ENCODE peak calls at places on chromosome 22, in ten cellular contexts. J is left colon; Y is NCI-H2081; S is CD4-positive, alpha-beta T cell; P is activated CD4-positive, alpha-beta T cell treated with anti-CD3 and anti-CD28 coated beads for 4 hours; B is activated CD8-positive, alpha-beta memory T cell treated with anti-CD3 and anti-CD28 coated beads, Interleukin-2, amount 50 U/mL, for 48 hours; G is AG09319; K is kidney epithelial cell; X is activated B cell treated with CpG ODN at 0.5 μM for 24 hours; I is HS-27A. N is an unnamed sample.

GRCh38 chr22:38180841-38181452 is 683 bp downstream of the PLA2G6 start:
- DNase-seq in J (peak), Y (no peak), S (no peak), P (peak), B (peak), G (no peak), K (no peak), X (no peak), I (no peak), N (peak)

GRCh38 chr22:48618326-48618725 is 1209.3 kb downstream of the BRD1 start:
- DNase-seq in J (no peak), Y (no peak), S (no peak), P (no peak), B (no peak), G (no peak), K (no peak), X (no peak), I (no peak), N (no peak)

GRCh38 chr22:48574776-48575566 is 1252.7 kb downstream of the BRD1 start:
- DNase-seq in J (peak), Y (peak), S (no peak), P (no peak), B (peak), G (no peak), K (no peak), X (no peak), I (no peak), N (peak)

GRCh38 chr22:26558246-26558895 is 31.6 kb downstream of the TPST2 start:
- DNase-seq in J (no peak), Y (peak), S (no peak), P (no peak), B (no peak), G (no peak), K (no peak), X (no peak), I (no peak), N (no peak)

GRCh38 chr22:28906312-28906711 is 22.9 kb downstream of the ZNRF3 start:
- DNase-seq in J (no peak), Y (no peak), S (no peak), P (no peak), B (no peak), G (no peak), K (no peak), X (no peak), I (no peak), N (no peak)

GRCh38 chr22:44523981-44524759 is 26.1 kb upstream of the RTL6 start:
- DNase-seq in J (peak), Y (no peak), S (no peak), P (no peak), B (peak), G (peak), K (peak), X (no peak), I (peak), N (peak)

GRCh38 chr22:46031965-46032851 is 55.2 kb upstream of the WNT7B start:
- DNase-seq in J (no peak), Y (no peak), S (no peak), P (no peak), B (peak), G (no peak), K (no peak), X (no peak), I (no peak), N (no peak)

GRCh38 chr22:36107436-36107835 is 53.1 kb downstream of the APOL3 start:
- DNase-seq in J (no peak), Y (no peak), S (no peak), P (no peak), B (no peak), G (no peak), K (no peak), X (no peak), I (no peak), N (no peak)

GRCh38 chr22:32561756-32562155 is 87.1 kb downstream of the FBXO7 start:
- DNase-seq in J (no peak), Y (no peak), S (no peak), P (no peak), B (no peak), G (no peak), K (no peak), X (no peak), I (no peak), N (no peak)

GRCh38 chr22:26666035-26666338 is 8.6 kb downstream of the MIAT start:
- DNase-seq in J (no peak), Y (no peak), S (no peak), P (no peak), B (no peak), G (no peak), K (no peak), X (no peak), I (no peak), N (no peak)

GRCh38 chr22:46078241-46079092 is 71.9 kb upstream of the PPARA start:
- DNase-seq in J (no peak), Y (peak), S (peak), P (no peak), B (no peak), G (peak), K (no peak), X (no peak), I (peak), N (peak)

GRCh38 chr22:39287076-39287743 is 32.2 kb downstream of the RPL3 start:
- DNase-seq in J (no peak), Y (no peak), S (no peak), P (no peak), B (no peak), G (no peak), K (no peak), X (no peak), I (no peak), N (no peak)

GRCh38 chr22:40797427-40797826 is 21.7 kb downstream of the SLC25A17 start:
- DNase-seq in J (no peak), Y (no peak), S (no peak), P (no peak), B (no peak), G (no peak), K (no peak), X (no peak), I (no peak), N (no peak)

GRCh38 chr22:47301820-47302475 is 539.5 kb downstream of the TBC1D22A start:
- DNase-seq in J (no peak), Y (no peak), S (no peak), P (no peak), B (no peak), G (no peak), K (no peak), X (no peak), I (no peak), N (no peak)

GRCh38 chr22:30705710-30706651 is 11.3 kb downstream of the OSBP2 start:
- DNase-seq in J (no peak), Y (peak), S (no peak), P (no peak), B (no peak), G (peak), K (no peak), X (no peak), I (peak), N (peak)

GRCh38 chr22:24060375-24060788 is 49.3 kb downstream of the CABIN1 start:
- DNase-seq in J (no peak), Y (no peak), S (no peak), P (no peak), B (no peak), G (peak), K (peak), X (no peak), I (peak), N (peak)

GRCh38 chr22:28172948-28173360 is 253.9 kb upstream of the PITPNB start:
- DNase-seq in J (no peak), Y (peak), S (no peak), P (no peak), B (no peak), G (no peak), K (no peak), X (no peak), I (no peak), N (peak)

GRCh38 chr22:49820984-49821383 is 6.7 kb downstream of the BRD1 start:
- DNase-seq in J (no peak), Y (no peak), S (no peak), P (no peak), B (no peak), G (no peak), K (no peak), X (no peak), I (no peak), N (no peak)

GRCh38 chr22:31093956-31094622 is 13.0 kb downstream of the SMTN start:
- DNase-seq in J (no peak), Y (no peak), S (no peak), P (no peak), B (no peak), G (no peak), K (no peak), X (no peak), I (no peak), N (no peak)

GRCh38 chr22:37282385-37282677 is at the start of gene CYTH4:
- DNase-seq in J (peak), Y (no peak), S (peak), P (peak), B (peak), G (no peak), K (no peak), X (peak), I (no peak), N (no peak)

GRCh38 chr22:19591568-19591967 is 67.4 kb upstream of the CLDN5 start:
- DNase-seq in J (no peak), Y (no peak), S (no peak), P (no peak), B (no peak), G (no peak), K (no peak), X (no peak), I (no peak), N (no peak)

GRCh38 chr22:24950272-24950902 is 2.1 kb upstream of the KIAA1671 start:
- DNase-seq in J (no peak), Y (peak), S (no peak), P (no peak), B (no peak), G (no peak), K (no peak), X (no peak), I (no peak), N (no peak)

GRCh38 chr22:46110215-46110614 is 40.1 kb upstream of the PPARA start:
- DNase-seq in J (no peak), Y (no peak), S (no peak), P (no peak), B (no peak), G (no peak), K (no peak), X (no peak), I (no peak), N (no peak)

GRCh38 chr22:29093980-29094379 is 21.1 kb downstream of the KREMEN1 start:
- DNase-seq in J (no peak), Y (peak), S (no peak), P (no peak), B (no peak), G (no peak), K (no peak), X (no peak), I (no peak), N (peak)

GRCh38 chr22:50012201-50013181 is at the start of gene IL17REL:
- DNase-seq in J (peak), Y (no peak), S (no peak), P (no peak), B (no peak), G (no peak), K (no peak), X (no peak), I (no peak), N (peak)

GRCh38 chr22:42662114-42663021 is 13.2 kb upstream of the CYB5R3 start:
- DNase-seq in J (peak), Y (peak), S (peak), P (peak), B (peak), G (no peak), K (no peak), X (peak), I (no peak), N (peak)

GRCh38 chr22:20101638-20102037 is 14.3 kb upstream of the RANBP1 start:
- DNase-seq in J (no peak), Y (no peak), S (no peak), P (no peak), B (no peak), G (no peak), K (no peak), X (no peak), I (no peak), N (no peak)